ENCODE peak calls at places on chromosome 5, in ten cellular contexts. D is SK-N-SH, L is mammary epithelial cell, P is RWPE1, E is sigmoid colon, H is esophagus squamous epithelium, C is adrenal gland, F is astrocyte, U is transverse colon, J is colonic mucosa. Z is an unnamed sample.

GRCh38 chr5:17096975-17097695 is 120.3 kb upstream of the BASP1 start:
- DNase-seq in D (no peak), L (peak; percentile 33), P (peak; percentile 42), E (no peak), H (no peak), C (no peak), F (no peak), U (no peak), J (peak; percentile 27), Z (no peak)

GRCh38 chr5:59007460-59008063 is 424.7 kb downstream of the RAB3C start:
- DNase-seq in D (peak; percentile 15), L (no peak), P (peak; percentile 46), E (no peak), H (no peak), C (no peak), F (peak; percentile 8), U (no peak), J (no peak), Z (no peak)

GRCh38 chr5:5978501-5979361 is 399.6 kb downstream of the MED10 start:
- DNase-seq in D (no peak), L (no peak), P (no peak), E (no peak), H (no peak), C (no peak), F (no peak), U (no peak), J (no peak), Z (no peak)

GRCh38 chr5:138927979-138928378 is 52.8 kb upstream of the LRRTM2 start:
- DNase-seq in D (peak; percentile 93), L (no peak), P (no peak), E (no peak), H (no peak), C (peak; percentile 95), F (no peak), U (peak; percentile 43), J (peak; percentile 49), Z (no peak)

GRCh38 chr5:148979104-148979723 is 83.6 kb downstream of the SH3TC2 start:
- DNase-seq in D (no peak), L (peak; percentile 74), P (peak; percentile 91), E (no peak), H (no peak), C (peak; percentile 73), F (no peak), U (peak; percentile 31), J (no peak), Z (peak; percentile 85)

GRCh38 chr5:71483355-71483754 is 27.9 kb downstream of the BDP1 start:
- DNase-seq in D (no peak), L (peak; percentile 60), P (peak; percentile 72), E (no peak), H (no peak), C (no peak), F (peak; percentile 89), U (no peak), J (no peak), Z (no peak)

GRCh38 chr5:24644757-24645156 is at the start of gene CDH10:
- DNase-seq in D (no peak), L (peak; percentile 2), P (peak; percentile 17), E (no peak), H (no peak), C (peak; percentile 60), F (peak; percentile 63), U (no peak), J (no peak), Z (no peak)

GRCh38 chr5:67725591-67725990 is 490.0 kb upstream of the PIK3R1 start:
- DNase-seq in D (no peak), L (no peak), P (no peak), E (no peak), H (no peak), C (no peak), F (no peak), U (no peak), J (no peak), Z (no peak)

GRCh38 chr5:102638912-102639652 is 116.0 kb upstream of the PAM start:
- DNase-seq in D (no peak), L (no peak), P (no peak), E (no peak), H (no peak), C (no peak), F (peak; percentile 11), U (no peak), J (no peak), Z (no peak)

GRCh38 chr5:84274585-84275468 is 109.9 kb downstream of the EDIL3 start:
- DNase-seq in D (peak; percentile 22), L (peak; percentile 14), P (peak; percentile 53), E (no peak), H (no peak), C (peak; percentile 76), F (no peak), U (peak; percentile 35), J (peak; percentile 59), Z (no peak)

GRCh38 chr5:10502130-10502529 is 60.5 kb downstream of the ROPN1L start:
- DNase-seq in D (no peak), L (no peak), P (no peak), E (no peak), H (no peak), C (no peak), F (no peak), U (no peak), J (no peak), Z (no peak)

GRCh38 chr5:123809594-123810172 is 297.7 kb downstream of the CSNK1G3 start:
- DNase-seq in D (no peak), L (no peak), P (no peak), E (no peak), H (no peak), C (no peak), F (no peak), U (peak; percentile 25), J (peak; percentile 43), Z (no peak)

GRCh38 chr5:37668524-37669047 is 171.3 kb downstream of the GDNF start:
- DNase-seq in D (no peak), L (peak; percentile 96), P (peak; percentile 89), E (peak; percentile 89), H (no peak), C (peak; percentile 89), F (peak; percentile 100), U (peak; percentile 41), J (peak; percentile 32), Z (peak; percentile 76)

GRCh38 chr5:73998496-73998895 is 372.5 kb downstream of the ARHGEF28 start:
- DNase-seq in D (no peak), L (peak; percentile 40), P (no peak), E (no peak), H (no peak), C (no peak), F (peak; percentile 27), U (no peak), J (no peak), Z (no peak)

GRCh38 chr5:124740055-124740454 is 6.4 kb downstream of the ZNF608 start:
- DNase-seq in D (no peak), L (no peak), P (no peak), E (no peak), H (no peak), C (no peak), F (no peak), U (no peak), J (no peak), Z (no peak)

GRCh38 chr5:80481019-80481893 is 6.6 kb upstream of the FAM151B start:
- DNase-seq in D (peak; percentile 28), L (peak; percentile 50), P (peak; percentile 62), E (no peak), H (no peak), C (no peak), F (peak; percentile 34), U (peak; percentile 40), J (peak; percentile 60), Z (peak; percentile 49)
- TF ChIP-seq CTCF in D (peak; percentile 61), L (peak; percentile 87), P (peak; percentile 75), E (peak; percentile 36), H (no peak), C (peak; percentile 34), F (peak; percentile 88), U (peak; percentile 57), J (peak; percentile 68), Z (peak; percentile 31)

GRCh38 chr5:111235635-111236034 is 11.5 kb downstream of the CAMK4 start:
- DNase-seq in D (no peak), L (no peak), P (no peak), E (no peak), H (no peak), C (no peak), F (no peak), U (no peak), J (no peak), Z (no peak)
- H3K27ac ChIP-seq in D (no peak overlapping the region), L (no peak overlapping the region), P (no peak overlapping the region), E (no peak overlapping the region), H (no peak overlapping the region), C (no peak overlapping the region), F (no peak overlapping the region), U (no peak overlapping the region), J (no peak overlapping the region), Z (no peak overlapping the region)

GRCh38 chr5:31237159-31237558 is 43.7 kb downstream of the CDH6 start:
- DNase-seq in D (peak; percentile 16), L (no peak), P (no peak), E (no peak), H (no peak), C (no peak), F (no peak), U (no peak), J (no peak), Z (no peak)
- TF ChIP-seq CTCF in D (peak; percentile 27), L (peak; percentile 19), P (no peak), E (no peak), H (no peak), C (no peak), F (no peak), U (no peak), J (no peak), Z (no peak)

GRCh38 chr5:179729303-179729702 is 3.3 kb upstream of the MAML1 start:
- DNase-seq in D (no peak), L (no peak), P (no peak), E (no peak), H (no peak), C (no peak), F (no peak), U (no peak), J (no peak), Z (no peak)

GRCh38 chr5:179720222-179720621 is 12.4 kb upstream of the MAML1 start:
- DNase-seq in D (no peak), L (no peak), P (no peak), E (no peak), H (no peak), C (no peak), F (no peak), U (no peak), J (no peak), Z (no peak)

GRCh38 chr5:179729727-179730126 is 2.9 kb upstream of the MAML1 start:
- DNase-seq in D (no peak), L (no peak), P (no peak), E (no peak), H (no peak), C (no peak), F (no peak), U (no peak), J (no peak), Z (no peak)

GRCh38 chr5:179724163-179724562 is 8.5 kb upstream of the MAML1 start:
- DNase-seq in D (no peak), L (no peak), P (no peak), E (no peak), H (no peak), C (no peak), F (no peak), U (no peak), J (no peak), Z (no peak)
- H3K27ac ChIP-seq in D (no peak overlapping the region), L (no peak overlapping the region), P (no peak overlapping the region), E (no peak overlapping the region), H (no peak overlapping the region), C (no peak overlapping the region), F (no peak overlapping the region), U (no peak overlapping the region), J (no peak overlapping the region), Z (no peak overlapping the region)